ENCODE peak calls at places on chromosomes 12 and 14, in eight cellular contexts. D is choroid plexus epithelial cell, O is type B pancreatic cell, E is dorsolateral prefrontal cortex, Y is breast epithelium, T is ascending aorta, U is AG10803, L is GM10248. J is an unnamed sample.

GRCh38 chr12:6430124-6430989 is 14.4 kb upstream of the CD27 start:
- DNase-seq in D (peak; percentile 93), O (no peak), E (peak; percentile 54), Y (peak; percentile 64), T (peak; percentile 46), U (peak; percentile 99), L (no peak), J (peak; percentile 70)

GRCh38 chr14:100132161-100132902 is 27.1 kb downstream of the DEGS2 start:
- DNase-seq in D (peak; percentile 50), O (no peak), E (no peak), Y (no peak), T (no peak), U (peak; percentile 70), L (no peak), J (no peak)

GRCh38 chr12:127381043-127381668 is 885.8 kb upstream of the TMEM132C start:
- DNase-seq in D (peak; percentile 35), O (peak; percentile 80), E (peak; percentile 32), Y (no peak), T (no peak), U (peak; percentile 5), L (peak; percentile 53), J (peak; percentile 76)

GRCh38 chr12:77615331-77615730 is 215.4 kb upstream of the NAV3 start:
- DNase-seq in D (peak; percentile 35), O (no peak), E (no peak), Y (no peak), T (no peak), U (no peak), L (no peak), J (no peak)

GRCh38 chr12:23221926-23222325 is 597.0 kb downstream of the ETNK1 start:
- DNase-seq in D (no peak), O (no peak), E (no peak), Y (no peak), T (no peak), U (no peak), L (no peak), J (no peak)

GRCh38 chr12:67147447-67147846 is 121.7 kb upstream of the CAND1 start:
- DNase-seq in D (no peak), O (no peak), E (no peak), Y (no peak), T (no peak), U (no peak), L (no peak), J (no peak)

GRCh38 chr14:90213099-90213748 is 43.1 kb upstream of the PSMC1 start:
- DNase-seq in D (no peak), O (no peak), E (no peak), Y (no peak), T (no peak), U (no peak), L (no peak), J (no peak)

GRCh38 chr14:89265229-89265628 is 151.8 kb downstream of the FOXN3 start:
- DNase-seq in D (no peak), O (no peak), E (no peak), Y (no peak), T (no peak), U (no peak), L (no peak), J (no peak)

GRCh38 chr14:56797569-56798446 is 12.5 kb downstream of the OTX2 start:
- DNase-seq in D (no peak), O (no peak), E (no peak), Y (no peak), T (no peak), U (no peak), L (no peak), J (no peak)

GRCh38 chr12:546920-547845 is 87.4 kb downstream of the B4GALNT3 start:
- DNase-seq in D (peak; percentile 51), O (peak; percentile 86), E (peak; percentile 51), Y (no peak), T (no peak), U (peak; percentile 44), L (peak; percentile 91), J (peak; percentile 64)

GRCh38 chr12:114291389-114292075 is 114.4 kb downstream of the TBX5 start:
- DNase-seq in D (no peak), O (no peak), E (no peak), Y (no peak), T (no peak), U (peak; percentile 86), L (no peak), J (no peak)

GRCh38 chr14:54688229-54688628 is 121.3 kb downstream of the SAMD4A start:
- DNase-seq in D (no peak), O (no peak), E (no peak), Y (no peak), T (no peak), U (no peak), L (no peak), J (no peak)

GRCh38 chr14:31405599-31406251 is 14.6 kb downstream of the HEATR5A start:
- DNase-seq in D (no peak), O (no peak), E (no peak), Y (no peak), T (no peak), U (no peak), L (no peak), J (no peak)

GRCh38 chr12:54195736-54196347 is 7.1 kb upstream of the SMUG1 start:
- DNase-seq in D (peak; percentile 74), O (no peak), E (no peak), Y (no peak), T (no peak), U (peak; percentile 29), L (no peak), J (peak; percentile 75)

DNA sequence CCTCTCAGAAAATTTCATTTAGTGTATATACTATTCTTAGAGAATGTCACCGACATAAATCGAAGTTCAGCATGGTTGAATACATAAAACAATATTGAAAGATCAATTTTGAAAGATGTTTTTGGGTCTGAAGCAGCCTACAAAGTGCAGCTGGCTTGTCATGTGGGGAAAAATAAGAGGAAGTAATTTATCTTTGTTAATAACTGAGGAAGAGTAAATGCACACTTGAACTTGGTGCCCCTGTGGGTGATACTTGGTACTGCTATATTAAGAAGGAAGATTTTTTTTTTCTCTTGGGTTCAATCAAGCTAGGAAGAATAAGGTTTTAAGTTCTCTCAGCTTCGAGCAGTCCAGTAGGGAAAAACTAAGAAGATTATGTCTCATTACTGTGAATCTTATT is 661.3 kb downstream of the RPL10L start:
- DNase-seq in D (peak; percentile 1), O (no peak), E (no peak), Y (no peak), T (no peak), U (no peak), L (no peak), J (no peak)
- TF ChIP-seq CTCF in D (peak; percentile 33), O (peak; percentile 69), E (peak; percentile 36), Y (peak; percentile 12), T (no peak), U (peak; percentile 11), L (no peak), J (peak; percentile 83)

GRCh38 chr12:125685885-125686284 is 620.6 kb downstream of the AACS start:
- DNase-seq in D (no peak), O (no peak), E (no peak), Y (no peak), T (no peak), U (no peak), L (no peak), J (no peak)

GRCh38 chr12:125687403-125687802 is 622.2 kb downstream of the AACS start:
- DNase-seq in D (no peak), O (no peak), E (no peak), Y (no peak), T (no peak), U (no peak), L (no peak), J (no peak)

GRCh38 chr12:125687820-125688219 is 622.6 kb downstream of the AACS start:
- DNase-seq in D (no peak), O (no peak), E (no peak), Y (no peak), T (no peak), U (no peak), L (no peak), J (no peak)

GRCh38 chr12:125684968-125685790 is 619.9 kb downstream of the AACS start:
- DNase-seq in D (no peak), O (no peak), E (no peak), Y (no peak), T (no peak), U (no peak), L (no peak), J (no peak)

DNA sequence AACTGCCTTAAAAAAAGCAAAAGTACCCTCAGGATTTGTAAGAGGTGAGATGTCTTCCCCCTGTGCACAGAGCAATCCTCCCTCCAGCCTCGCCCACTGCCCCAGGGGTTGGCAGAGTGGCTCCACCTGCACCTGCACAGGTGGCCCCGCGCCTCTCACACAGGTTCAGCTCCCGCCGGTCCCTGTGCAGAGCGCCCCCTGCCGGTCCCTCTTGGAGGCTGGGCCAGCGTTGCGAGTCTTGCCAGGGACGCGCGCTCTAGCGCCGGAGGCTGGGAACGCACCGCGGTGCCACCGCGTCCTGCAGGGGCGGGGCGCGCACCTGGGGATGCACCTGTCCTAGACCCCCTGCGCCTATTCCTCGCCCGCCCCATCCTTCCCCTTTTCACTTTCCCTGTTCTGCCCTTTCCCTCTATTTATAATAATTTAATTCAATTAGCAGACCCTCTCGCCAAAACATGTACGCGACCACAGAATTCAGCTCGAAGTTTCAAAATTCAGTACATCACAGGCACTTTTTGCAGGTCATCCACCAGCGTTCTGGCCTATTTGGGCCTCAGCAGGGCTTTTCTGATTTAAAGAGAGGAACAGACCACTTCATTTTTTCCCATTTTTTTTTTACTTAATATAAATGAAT is 618.6 kb downstream of the AACS start:
- DNase-seq in D (no peak), O (peak; percentile 80), E (no peak), Y (no peak), T (no peak), U (no peak), L (peak; percentile 58), J (peak; percentile 41)
- TF ChIP-seq CTCF in D (no peak), O (peak; percentile 86), E (peak; percentile 54), Y (no peak), T (no peak), U (no peak), L (peak; percentile 45), J (peak; percentile 59)

DNA sequence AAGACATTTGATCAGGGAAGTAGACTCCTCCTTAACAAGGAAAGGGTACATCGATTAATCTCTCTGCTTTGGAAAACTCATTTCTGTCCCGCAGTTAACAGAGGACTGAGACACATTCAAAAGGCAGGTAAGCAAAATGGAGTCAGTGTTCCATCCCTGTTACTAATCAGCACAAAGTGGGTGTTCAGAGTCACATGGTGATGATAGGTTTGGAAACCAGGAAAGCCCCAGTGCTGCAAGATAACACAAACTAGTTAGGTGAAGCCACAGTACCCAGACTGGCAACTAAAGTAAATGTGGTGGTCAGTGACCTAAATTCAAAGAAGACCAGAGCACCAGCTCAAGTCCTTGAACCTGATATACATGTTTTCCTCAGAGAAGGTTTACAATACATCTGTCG is 1.8 kb downstream of the OR4K17 start:
- DNase-seq in D (no peak), O (no peak), E (no peak), Y (no peak), T (no peak), U (no peak), L (no peak), J (no peak)
- TF ChIP-seq CTCF in D (no peak), O (no peak), E (no peak), Y (no peak), T (no peak), U (no peak), L (no peak), J (no peak)

DNA sequence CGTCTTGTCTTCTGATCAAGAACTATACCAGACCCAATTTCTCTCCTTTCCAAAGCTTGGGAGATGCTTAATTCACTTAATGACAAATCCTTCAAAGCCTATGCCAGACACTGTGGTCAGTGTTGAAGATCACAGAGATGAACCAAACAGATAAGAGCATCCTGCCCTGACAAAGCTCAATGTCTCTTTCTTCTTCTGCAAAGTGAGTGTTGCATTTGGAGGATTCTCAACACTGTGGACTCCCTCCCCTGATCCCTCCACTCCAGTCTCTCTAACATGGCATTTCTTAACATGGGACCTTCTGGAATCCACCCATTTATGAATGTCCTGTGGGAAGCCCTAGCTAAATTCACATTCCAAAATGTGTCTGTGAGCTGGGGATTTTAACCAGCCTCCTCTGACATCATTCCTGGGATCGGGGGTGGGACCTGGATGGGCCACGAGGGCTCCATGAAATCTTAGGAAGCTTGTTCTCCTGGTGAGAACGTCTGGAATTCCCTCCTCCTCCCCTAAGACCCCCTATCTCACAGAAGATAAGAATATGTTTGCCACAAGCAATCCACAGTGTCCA is 20.3 kb downstream of the SYNE3 start:
- DNase-seq in D (no peak), O (no peak), E (no peak), Y (no peak), T (no peak), U (no peak), L (no peak), J (no peak)
- TF ChIP-seq CTCF in D (no peak), O (no peak), E (no peak), Y (no peak), T (no peak), U (no peak), L (no peak), J (no peak)

J was measured in mesothelial cell of epicardium.